ENCODE peak calls at places on chromosomes 16 and 17, in four cellular contexts. One of them, this sample, is unnamed.
A peak's percentile ranks its signal among the peaks of the same experiment; 100 is the strongest.

GRCh38 chr16:70701596-70701995 is 15.7 kb upstream of the MTSS2 start:
- DNase-seq in HepG2: no peak
- DNase-seq in H1: no peak
- DNase-seq in K562: no peak
- DNase-seq in this sample: no peak

GRCh38 chr16:27879601-27880247 is 183.8 kb downstream of the GSG1L start:
- DNase-seq in HepG2: no peak
- DNase-seq in H1: no peak
- DNase-seq in K562: no peak
- DNase-seq in this sample: no peak

GRCh38 chr17:46108550-46109110 is 84.6 kb downstream of the KANSL1 start:
- DNase-seq in HepG2: peak; percentile 61
- DNase-seq in H1: no peak
- DNase-seq in K562: no peak
- DNase-seq in this sample: no peak

GRCh38 chr17:64410750-64411490 is 20.3 kb upstream of the PECAM1 start:
- DNase-seq in K562: no peak
- DNase-seq in H1: no peak
- DNase-seq in HepG2: no peak
- DNase-seq in this sample: no peak

GRCh38 chr16:19138601-19139000 is 24.8 kb downstream of the ITPRIPL2 start:
- DNase-seq in H1: no peak
- DNase-seq in K562: no peak
- DNase-seq in HepG2: no peak
- DNase-seq in this sample: peak; percentile 60

GRCh38 chr16:81238296-81239011 is at the start of gene BCO1:
- DNase-seq in K562: no peak
- DNase-seq in H1: no peak
- DNase-seq in HepG2: peak; percentile 35
- DNase-seq in this sample: peak; percentile 63

GRCh38 chr17:28662527-28662829 is 473 bp downstream of the SUPT6H start:
- DNase-seq in HepG2: no peak
- DNase-seq in K562: no peak
- DNase-seq in H1: no peak
- DNase-seq in this sample: no peak

GRCh38 chr17:76539631-76540271 is at the start of gene PRCD:
- DNase-seq in HepG2: no peak
- DNase-seq in K562: no peak
- DNase-seq in H1: no peak
- DNase-seq in this sample: peak; percentile 59

GRCh38 chr17:70405492-70406220 is 236.3 kb downstream of the KCNJ2 start:
- DNase-seq in HepG2: no peak
- DNase-seq in K562: no peak
- DNase-seq in H1: no peak
- DNase-seq in this sample: peak; percentile 85

GRCh38 chr16:66127459-66128362 is 238.8 kb upstream of the CDH5 start:
- DNase-seq in K562: no peak
- DNase-seq in HepG2: no peak
- DNase-seq in H1: no peak
- DNase-seq in this sample: no peak

GRCh38 chr16:27204232-27204915 is 1.0 kb downstream of the KDM8 start:
- DNase-seq in HepG2: no peak
- DNase-seq in K562: no peak
- DNase-seq in H1: no peak
- DNase-seq in this sample: no peak

GRCh38 chr17:39197380-39198185 is at the start of gene CACNB1:
- DNase-seq in H1: peak; percentile 85
- DNase-seq in HepG2: peak; percentile 45
- DNase-seq in K562: peak; percentile 86
- DNase-seq in this sample: peak; percentile 78

GRCh38 chr17:14813649-14814048 is 451.5 kb downstream of the PMP22 start:
- DNase-seq in K562: peak; percentile 19
- DNase-seq in HepG2: peak; percentile 36
- DNase-seq in H1: peak; percentile 73
- DNase-seq in this sample: peak; percentile 52

GRCh38 chr17:76458580-76459490 is 5.9 kb upstream of the UBE2O start:
- DNase-seq in HepG2: peak; percentile 71
- DNase-seq in H1: peak; percentile 83
- DNase-seq in K562: peak; percentile 56
- DNase-seq in this sample: peak; percentile 78

GRCh38 chr16:15682105-15682570 is 32.1 kb downstream of the NDE1 start:
- DNase-seq in H1: peak; percentile 48
- DNase-seq in K562: peak; percentile 61
- DNase-seq in HepG2: peak; percentile 89
- DNase-seq in this sample: peak; percentile 64

GRCh38 chr17:17269926-17270773 is 10.9 kb downstream of the COPS3 start:
- DNase-seq in H1: peak; percentile 57
- DNase-seq in K562: no peak
- DNase-seq in HepG2: peak; percentile 30
- DNase-seq in this sample: peak; percentile 46

GRCh38 chr17:37752482-37752881 is 7.6 kb upstream of the HNF1B start:
- DNase-seq in H1: no peak
- DNase-seq in K562: no peak
- DNase-seq in HepG2: no peak
- DNase-seq in this sample: peak; percentile 85

GRCh38 chr16:31411024-31411845 is 16.9 kb downstream of the COX6A2 start:
- DNase-seq in HepG2: no peak
- DNase-seq in K562: no peak
- DNase-seq in H1: no peak
- DNase-seq in this sample: no peak

GRCh38 chr17:61856078-61856477 is 7.2 kb downstream of the BRIP1 start:
- DNase-seq in H1: no peak
- DNase-seq in K562: no peak
- DNase-seq in HepG2: no peak
- DNase-seq in this sample: no peak

GRCh38 chr17:78154903-78155811 is 9.0 kb downstream of the C17orf99 start:
- DNase-seq in K562: no peak
- DNase-seq in HepG2: no peak
- DNase-seq in H1: no peak
- DNase-seq in this sample: no peak
- TF ChIP-seq EP300 in K562: no peak
- TF ChIP-seq EP300 in HepG2: no peak
- TF ChIP-seq EP300 in H1: no peak
- TF ChIP-seq EP300 in this sample: no peak

DNA sequence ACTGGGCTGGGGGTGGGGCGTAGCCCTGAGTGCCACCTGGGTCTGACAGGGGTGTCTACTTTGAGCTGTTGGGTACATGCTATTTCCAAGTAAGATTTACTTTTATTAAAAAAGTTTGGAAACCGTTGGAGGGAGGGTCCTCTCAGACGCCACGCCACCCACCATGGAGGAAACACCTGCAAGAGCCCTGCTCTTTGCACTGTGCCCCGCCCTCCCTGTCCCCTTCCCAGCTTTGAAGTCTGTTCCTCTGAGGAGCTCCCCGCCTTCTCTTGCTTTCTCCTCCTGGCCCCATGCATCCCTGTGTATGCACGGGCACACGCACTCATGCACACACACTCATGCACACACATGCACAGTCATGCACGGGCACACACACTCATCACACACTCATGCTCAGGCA is 15.5 kb downstream of the ADGRG1 start:
- DNase-seq in H1: no peak
- DNase-seq in K562: no peak
- DNase-seq in HepG2: no peak
- DNase-seq in this sample: no peak
- TF ChIP-seq PHF8 in H1: no peak
- TF ChIP-seq PHF8 in K562: no peak
- TF ChIP-seq PHF8 in HepG2: no peak
- TF ChIP-seq PHF8 in this sample: no peak

GRCh38 chr17:55435408-55435807 is 13.8 kb upstream of the MMD start:
- DNase-seq in K562: no peak
- DNase-seq in H1: no peak
- DNase-seq in HepG2: no peak
- DNase-seq in this sample: no peak

GRCh38 chr17:55434721-55435120 is 13.1 kb upstream of the MMD start:
- DNase-seq in HepG2: no peak
- DNase-seq in K562: no peak
- DNase-seq in H1: no peak
- DNase-seq in this sample: no peak

GRCh38 chr17:55433029-55433628 is 11.5 kb upstream of the MMD start:
- DNase-seq in HepG2: peak; percentile 85
- DNase-seq in H1: no peak
- DNase-seq in K562: no peak
- DNase-seq in this sample: peak; percentile 85

GRCh38 chr17:55432358-55433028 is 10.9 kb upstream of the MMD start:
- DNase-seq in HepG2: no peak
- DNase-seq in H1: no peak
- DNase-seq in K562: no peak
- DNase-seq in this sample: no peak

GRCh38 chr17:55433629-55434422 is 12.2 kb upstream of the MMD start:
- DNase-seq in K562: no peak
- DNase-seq in HepG2: peak; percentile 99
- DNase-seq in H1: no peak
- DNase-seq in this sample: peak; percentile 80
- TF ChIP-seq CTCF in K562: no peak
- TF ChIP-seq CTCF in HepG2: no peak
- TF ChIP-seq CTCF in H1: no peak
- TF ChIP-seq CTCF in this sample: no peak

DNA sequence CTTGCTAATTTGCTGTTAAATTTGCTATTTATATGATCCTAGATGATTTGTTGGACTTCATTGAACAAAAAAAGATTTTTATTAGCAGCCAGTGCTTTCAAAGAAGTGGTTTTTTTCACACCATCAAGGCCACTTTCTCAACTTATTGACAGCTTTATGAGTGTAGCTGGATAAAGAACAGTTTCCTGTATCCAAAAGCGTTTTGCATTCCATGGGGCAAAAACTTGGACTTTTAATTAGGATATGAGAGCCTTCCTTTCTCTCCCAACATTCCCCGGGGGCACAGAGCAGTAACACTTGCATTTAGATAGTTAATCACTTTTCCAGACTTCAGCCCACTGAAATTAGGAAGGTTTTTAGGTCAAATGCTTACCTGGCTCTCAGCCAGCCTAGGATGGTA is 177.1 kb upstream of the ELAC2 start:
- DNase-seq in K562: no peak
- DNase-seq in HepG2: no peak
- DNase-seq in H1: no peak
- DNase-seq in this sample: no peak
- TF ChIP-seq EP300 in K562: no peak
- TF ChIP-seq EP300 in HepG2: no peak
- TF ChIP-seq EP300 in H1: no peak
- TF ChIP-seq EP300 in this sample: no peak

GRCh38 chr17:82666931-82667667 is 18.9 kb upstream of the WDR45B start:
- DNase-seq in K562: no peak
- DNase-seq in HepG2: no peak
- DNase-seq in H1: no peak
- DNase-seq in this sample: no peak

GRCh38 chr17:82668024-82668630 is 19.9 kb upstream of the WDR45B start:
- DNase-seq in K562: no peak
- DNase-seq in H1: no peak
- DNase-seq in HepG2: no peak
- DNase-seq in this sample: no peak

GRCh38 chr17:82667668-82668000 is 19.4 kb upstream of the WDR45B start:
- DNase-seq in K562: no peak
- DNase-seq in HepG2: no peak
- DNase-seq in H1: no peak
- DNase-seq in this sample: no peak

GRCh38 chr17:82670661-82671060 is 22.4 kb upstream of the WDR45B start:
- DNase-seq in K562: no peak
- DNase-seq in H1: no peak
- DNase-seq in HepG2: no peak
- DNase-seq in this sample: no peak

DNA sequence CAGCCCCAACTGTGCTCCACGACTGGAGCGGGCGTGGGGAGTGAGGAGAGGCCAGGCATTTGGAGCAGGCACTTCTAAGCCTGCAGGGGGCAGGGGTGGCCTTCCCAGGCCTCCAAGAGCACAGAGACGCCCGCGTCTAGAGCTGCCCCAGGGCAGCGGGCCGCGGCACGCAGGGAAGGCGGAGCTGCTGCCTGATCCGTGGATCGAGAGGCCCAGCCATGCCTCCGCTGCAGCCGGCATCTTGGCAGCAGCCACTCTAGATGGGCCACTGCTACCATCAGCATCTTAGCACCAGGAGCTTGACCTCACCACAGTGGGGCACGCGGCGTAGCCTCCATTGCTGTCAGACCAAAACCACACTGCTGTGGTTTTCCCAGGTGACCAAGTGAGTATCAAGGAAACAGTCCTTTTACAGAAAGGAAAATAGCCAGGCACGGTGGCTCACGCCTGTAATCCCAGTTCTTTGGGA is 20.4 kb upstream of the WDR45B start:
- DNase-seq in HepG2: peak; percentile 78
- DNase-seq in K562: peak; percentile 64
- DNase-seq in H1: peak; percentile 78
- DNase-seq in this sample: peak; percentile 83
- TF ChIP-seq PHF8 in HepG2: peak; percentile 55
- TF ChIP-seq PHF8 in K562: no peak
- TF ChIP-seq PHF8 in H1: no peak
- TF ChIP-seq PHF8 in this sample: no peak

This sample was measured in A549.